ENCODE peak calls at places on chromosome 20, in four cellular contexts. R is ovary, F is endothelial cell of umbilical vein, M is prostate gland. B is an unnamed sample.

GRCh38 chr20:52763321-52763853 is 208.8 kb upstream of the TSHZ2 start:
- DNase-seq in R (no peak), F (no peak), M (no peak), B (no peak)

GRCh38 chr20:19419420-19419819 is 207.0 kb downstream of the SLC24A3 start:
- DNase-seq in R (no peak), F (no peak), M (no peak), B (no peak)

GRCh38 chr20:62917720-62918119 is 8.6 kb downstream of the DIDO1 start:
- DNase-seq in R (no peak), F (no peak), M (no peak), B (no peak)

GRCh38 chr20:1637755-1638154 is 17.9 kb upstream of the SIRPB1 start:
- DNase-seq in R (no peak), F (no peak), M (no peak), B (no peak)

GRCh38 chr20:20407891-20408805 is 40.2 kb downstream of the INSM1 start:
- DNase-seq in R (no peak), F (no peak), M (no peak), B (no peak)

GRCh38 chr20:59777814-59778575 is 155.4 kb downstream of the SYCP2 start:
- DNase-seq in R (no peak), F (no peak), M (no peak), B (no peak)

GRCh38 chr20:2086177-2086979 is 15.2 kb upstream of the STK35 start:
- DNase-seq in R (no peak), F (no peak), M (no peak), B (no peak)

GRCh38 chr20:48190757-48191156 is 405.5 kb upstream of the SULF2 start:
- DNase-seq in R (no peak), F (no peak), M (no peak), B (no peak)

GRCh38 chr20:59599941-59600340 is 4.4 kb upstream of the PHACTR3 start:
- DNase-seq in R (no peak), F (no peak), M (no peak), B (no peak)

GRCh38 chr20:18879262-18879661 is 65.7 kb downstream of the SCP2D1 start:
- DNase-seq in R (no peak), F (no peak), M (no peak), B (no peak)

GRCh38 chr20:44399446-44399845 is 43.9 kb downstream of the HNF4A start:
- DNase-seq in R (no peak), F (no peak), M (no peak), B (no peak)

GRCh38 chr20:53181866-53182376 is 209.8 kb downstream of the TSHZ2 start:
- DNase-seq in R (no peak), F (no peak), M (no peak), B (no peak)

GRCh38 chr20:41047975-41048305 is 19.3 kb downstream of the TOP1 start:
- DNase-seq in R (no peak), F (no peak), M (no peak), B (no peak)

GRCh38 chr20:49811825-49812462 is 684 bp upstream of the SLC9A8 start:
- DNase-seq in R (peak; percentile 17), F (peak; percentile 40), M (no peak), B (peak; percentile 24)

GRCh38 chr20:13024581-13024980 is 15.8 kb downstream of the SPTLC3 start:
- DNase-seq in R (no peak), F (no peak), M (no peak), B (no peak)

GRCh38 chr20:38806855-38807655 is 1.6 kb downstream of the PPP1R16B start:
- DNase-seq in R (no peak), F (peak; percentile 28), M (no peak), B (no peak)
- H3K4me1 ChIP-seq in R (peaks cover 4% of the 10 kb centered on the region), F (peaks cover 47% of the 10 kb centered on the region), M (no peaks in the 10 kb centered on the region), B (no peaks in the 10 kb centered on the region)

DNA sequence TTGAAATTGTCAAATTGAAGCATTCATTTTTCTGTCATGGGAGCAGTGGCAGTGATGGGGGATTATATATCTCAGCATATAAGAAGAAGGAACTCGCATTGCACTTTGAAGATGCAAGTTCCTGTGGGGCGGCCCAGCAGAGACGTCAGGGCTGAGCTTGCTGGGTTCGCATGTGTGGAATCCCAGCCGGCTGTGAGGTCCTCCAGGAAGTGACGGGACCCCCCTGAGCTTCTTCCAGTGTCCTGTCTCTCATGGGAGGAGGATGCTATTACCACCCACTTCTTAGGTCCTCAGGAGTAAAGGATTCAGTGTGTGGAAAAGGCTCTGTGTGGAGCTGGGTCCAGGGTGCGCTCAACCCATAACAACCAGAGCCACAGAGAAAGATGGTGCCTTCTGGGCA is 201.2 kb downstream of the CDH4 start:
- DNase-seq in R (no peak), F (no peak), M (no peak), B (no peak)
- H3K36me3 ChIP-seq in R (no peaks in the 10 kb centered on the region), F (no peaks in the 10 kb centered on the region), M (no peaks in the 10 kb centered on the region), B (no peaks in the 10 kb centered on the region)

DNA sequence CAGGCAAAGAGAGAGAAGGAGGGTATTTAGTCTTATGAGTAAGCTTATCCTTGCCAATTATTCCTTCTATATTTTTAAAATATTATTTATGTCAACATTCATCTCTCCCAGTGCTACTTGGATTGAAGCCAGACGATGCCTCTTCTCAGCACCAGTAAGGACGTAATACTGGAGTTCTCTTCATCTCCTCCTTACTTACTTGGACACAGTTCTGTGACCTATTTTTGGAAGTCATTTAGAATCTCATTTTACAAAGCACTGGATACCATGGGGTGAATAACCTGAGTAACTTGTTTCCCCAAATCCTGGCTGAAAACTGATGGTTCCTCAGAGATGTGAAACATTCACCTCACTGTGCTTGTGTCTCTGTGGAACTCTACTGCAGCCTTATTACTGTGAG is 137.4 kb upstream of the LAMP5 start:
- DNase-seq in R (no peak), F (no peak), M (no peak), B (no peak)
- TF ChIP-seq POLR2A in R (no peak), F (no peak), M (no peak), B (no peak)

GRCh38 chr20:45997187-45997586 is 11.5 kb upstream of the MMP9 start:
- DNase-seq in R (no peak), F (no peak), M (no peak), B (no peak)

GRCh38 chr20:45998761-45999160 is 9.9 kb upstream of the MMP9 start:
- DNase-seq in R (no peak), F (no peak), M (no peak), B (peak; percentile 50)

GRCh38 chr20:45999908-46000570 is 8.7 kb upstream of the MMP9 start:
- DNase-seq in R (no peak), F (no peak), M (no peak), B (no peak)

GRCh38 chr20:46000571-46001145 is 8.1 kb upstream of the MMP9 start:
- DNase-seq in R (no peak), F (no peak), M (no peak), B (no peak)

DNA sequence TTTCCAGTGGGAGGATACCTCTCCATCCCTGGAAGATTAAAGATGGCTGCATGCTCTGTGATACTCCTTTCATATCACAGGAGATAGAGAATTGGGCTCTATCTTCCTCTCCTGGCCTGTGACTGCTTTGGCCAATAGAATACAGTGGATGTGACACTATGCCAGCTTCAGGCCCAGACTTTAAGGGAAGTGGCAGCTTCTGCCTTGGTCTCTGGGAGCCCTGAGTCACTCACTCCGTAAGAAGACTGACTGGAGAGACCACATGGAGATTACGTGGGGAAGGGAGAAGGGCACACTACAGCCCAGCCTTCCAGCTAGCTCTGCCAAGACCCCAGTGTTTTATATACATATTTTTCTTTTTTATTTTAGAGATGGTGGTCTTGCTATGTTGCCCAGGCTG is 10.4 kb upstream of the MMP9 start:
- DNase-seq in R (no peak), F (no peak), M (no peak), B (no peak)
- H3K4me1 ChIP-seq in R (no peaks in the 10 kb centered on the region), F (no peaks in the 10 kb centered on the region), M (no peaks in the 10 kb centered on the region), B (no peaks in the 10 kb centered on the region)

DNA sequence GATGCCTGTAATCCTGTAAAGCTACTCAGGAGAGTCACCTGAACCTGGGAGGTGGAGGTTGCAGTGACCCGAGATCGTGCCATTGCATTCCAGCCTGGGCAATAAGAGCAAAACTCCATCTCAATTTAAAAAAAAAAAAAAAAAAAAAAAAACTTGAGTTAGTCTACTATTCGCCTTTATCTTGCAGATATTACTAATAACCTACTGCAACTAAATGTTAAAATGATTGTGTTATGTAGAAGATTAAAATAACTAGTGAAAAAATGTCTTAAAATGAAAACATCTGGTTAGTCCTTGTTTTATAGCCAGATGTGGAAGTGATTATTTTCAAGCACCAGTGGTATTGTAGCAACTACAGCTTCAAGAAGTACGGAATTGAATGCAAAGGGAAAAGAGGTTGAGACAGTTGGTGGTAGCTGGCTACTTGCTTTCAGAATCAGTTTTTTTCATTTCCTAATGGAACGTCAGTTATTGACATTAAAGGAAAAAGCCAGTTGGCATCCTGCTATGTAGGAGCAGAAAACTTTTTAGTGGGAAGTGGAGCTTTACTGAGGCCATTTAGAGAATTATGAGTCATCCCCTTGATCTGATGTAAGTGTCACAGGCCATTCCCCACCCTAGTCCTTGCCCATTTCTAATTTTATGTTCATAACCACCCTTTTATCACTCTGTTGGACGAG is 43.8 kb upstream of the DYNLRB1 start:
- DNase-seq in R (no peak), F (peak; percentile 77), M (no peak), B (no peak)
- H3K36me3 ChIP-seq in R (no peaks in the 10 kb centered on the region), F (peaks cover 2% of the 10 kb centered on the region), M (no peaks in the 10 kb centered on the region), B (no peaks in the 10 kb centered on the region)

DNA sequence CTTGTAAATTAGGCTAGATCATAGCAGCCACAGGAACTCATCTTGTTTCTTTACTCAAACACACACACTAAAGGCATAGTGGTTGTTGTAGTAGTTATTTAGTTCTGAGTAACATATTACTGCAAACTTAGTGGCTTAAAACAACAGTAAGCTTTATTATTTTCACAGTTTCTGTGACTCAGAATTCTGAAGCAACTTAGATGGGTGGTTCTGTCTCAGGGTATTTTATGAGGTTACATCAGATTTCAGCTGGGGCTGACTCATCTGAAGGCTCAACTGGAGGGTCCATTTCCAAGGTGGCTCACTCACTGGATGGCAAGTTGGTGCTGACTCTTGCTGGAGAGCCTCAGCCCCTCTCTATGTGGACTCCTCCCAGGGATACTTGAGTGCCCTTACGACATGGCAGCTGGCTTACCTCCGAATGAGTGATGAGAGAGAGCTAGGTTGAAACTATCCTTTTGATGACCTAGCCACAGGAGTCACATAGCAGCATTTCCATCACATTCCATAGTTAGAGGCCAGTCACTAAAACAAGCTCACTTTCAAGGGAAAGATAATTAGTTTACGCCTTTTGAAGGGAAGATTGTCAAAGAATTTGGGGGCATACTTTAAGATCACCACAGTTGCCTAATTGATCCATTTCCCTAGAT is 136.5 kb upstream of the PRND start:
- DNase-seq in R (no peak), F (no peak), M (no peak), B (no peak)
- TF ChIP-seq POLR2A in R (no peak), F (no peak), M (no peak), B (no peak)

DNA sequence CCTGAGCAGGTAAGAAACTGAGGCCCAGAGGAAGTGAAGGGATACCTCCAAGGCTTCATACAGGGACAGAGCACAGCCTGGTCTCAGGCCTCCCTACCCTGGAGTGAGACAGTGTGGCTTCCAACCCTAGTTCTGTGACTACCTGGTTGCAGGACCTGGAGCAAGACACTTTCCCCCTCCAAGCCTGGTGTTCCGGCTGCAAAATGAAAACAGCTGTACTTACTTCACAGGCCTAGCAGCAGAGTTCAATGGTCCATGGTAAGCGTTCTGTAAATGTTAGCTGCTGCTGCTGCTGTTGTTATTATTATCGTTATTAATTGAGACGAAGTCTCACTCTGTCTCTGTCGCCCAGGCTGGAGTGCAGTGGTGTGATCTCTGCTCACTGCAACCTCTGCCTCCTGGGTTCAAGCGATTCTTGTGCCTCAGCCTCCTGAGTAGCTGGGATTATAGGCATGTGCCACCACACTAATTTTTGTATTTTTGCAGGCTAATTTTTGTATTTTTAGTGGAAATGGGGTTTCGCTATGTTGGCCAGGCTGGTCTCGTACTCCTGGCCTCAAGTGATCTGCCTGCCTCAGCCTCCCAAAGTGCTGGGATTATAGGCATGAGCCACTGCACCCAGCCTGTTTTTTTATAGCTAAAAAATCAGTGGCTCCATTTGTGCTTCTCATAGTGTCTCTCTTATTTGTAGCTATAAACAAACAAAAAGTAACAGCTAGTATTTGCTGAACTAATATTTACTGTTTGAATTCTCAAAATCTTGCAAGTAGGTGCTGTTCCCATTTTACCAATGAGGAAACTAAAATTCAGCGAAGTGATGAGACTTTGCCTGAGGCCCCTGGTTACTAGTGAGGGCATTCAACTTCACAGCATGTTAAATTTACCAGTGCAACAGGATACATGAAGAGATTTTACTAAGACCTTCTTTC is 41.9 kb downstream of the COX4I2 start:
- DNase-seq in R (no peak), F (no peak), M (peak; percentile 32), B (no peak)
- H3K4me1 ChIP-seq in R (peaks cover 35% of the 10 kb centered on the region), F (peaks cover 59% of the 10 kb centered on the region), M (peaks cover 30% of the 10 kb centered on the region), B (peaks cover 62% of the 10 kb centered on the region)